ENCODE peak calls at places on chromosomes 5 and 9, in eight cellular contexts. L is breast epithelium, K is Panc1, X is bronchial epithelial cell, F is progenitor cell of endocrine pancreas, A is GM12864, Q is lower lobe of right lung, U is hepatocyte. Z is an unnamed sample.

GRCh38 chr5:144352732-144353317 is 182.2 kb downstream of the KCTD16 start:
- DNase-seq in L (no peak), K (no peak), X (no peak), F (no peak), A (no peak), Q (no peak), U (no peak), Z (no peak)

GRCh38 chr5:107781451-107781850 is 110.7 kb upstream of the EFNA5 start:
- DNase-seq in L (no peak), K (no peak), X (peak; percentile 7), F (no peak), A (no peak), Q (no peak), U (no peak), Z (no peak)

GRCh38 chr5:146633273-146633672 is 117.3 kb upstream of the GPR151 start:
- DNase-seq in L (no peak), K (no peak), X (no peak), F (no peak), A (no peak), Q (no peak), U (no peak), Z (no peak)

GRCh38 chr5:81534481-81534840 is 140.5 kb upstream of the ACOT12 start:
- DNase-seq in L (no peak), K (no peak), X (no peak), F (no peak), A (no peak), Q (no peak), U (no peak), Z (no peak)

GRCh38 chr9:120946259-120946658 is 19.7 kb upstream of the TRAF1 start:
- DNase-seq in L (no peak), K (no peak), X (peak; percentile 80), F (no peak), A (no peak), Q (no peak), U (no peak), Z (no peak)

GRCh38 chr5:50749873-50750272 is 83.4 kb downstream of the PARP8 start:
- DNase-seq in L (no peak), K (no peak), X (no peak), F (no peak), A (no peak), Q (no peak), U (no peak), Z (no peak)

GRCh38 chr9:89701221-89701798 is 96.5 kb downstream of the GADD45G start:
- DNase-seq in L (no peak), K (no peak), X (no peak), F (no peak), A (peak; percentile 47), Q (no peak), U (no peak), Z (peak; percentile 81)

GRCh38 chr9:82606761-82607382 is 456.1 kb downstream of the RASEF start:
- DNase-seq in L (no peak), K (peak; percentile 17), X (peak; percentile 67), F (peak; percentile 31), A (no peak), Q (no peak), U (peak; percentile 76), Z (peak; percentile 7)

GRCh38 chr9:87855061-87855460 is 27.6 kb upstream of the SPATA31E1 start:
- DNase-seq in L (no peak), K (no peak), X (no peak), F (no peak), A (no peak), Q (no peak), U (no peak), Z (no peak)

GRCh38 chr5:176954050-176954449 is 52.5 kb downstream of the UIMC1 start:
- DNase-seq in L (no peak), K (no peak), X (no peak), F (no peak), A (no peak), Q (no peak), U (no peak), Z (no peak)

GRCh38 chr9:80648336-80648735 is 1041.0 kb downstream of the TLE1 start:
- DNase-seq in L (no peak), K (no peak), X (no peak), F (no peak), A (no peak), Q (no peak), U (no peak), Z (no peak)

DNA sequence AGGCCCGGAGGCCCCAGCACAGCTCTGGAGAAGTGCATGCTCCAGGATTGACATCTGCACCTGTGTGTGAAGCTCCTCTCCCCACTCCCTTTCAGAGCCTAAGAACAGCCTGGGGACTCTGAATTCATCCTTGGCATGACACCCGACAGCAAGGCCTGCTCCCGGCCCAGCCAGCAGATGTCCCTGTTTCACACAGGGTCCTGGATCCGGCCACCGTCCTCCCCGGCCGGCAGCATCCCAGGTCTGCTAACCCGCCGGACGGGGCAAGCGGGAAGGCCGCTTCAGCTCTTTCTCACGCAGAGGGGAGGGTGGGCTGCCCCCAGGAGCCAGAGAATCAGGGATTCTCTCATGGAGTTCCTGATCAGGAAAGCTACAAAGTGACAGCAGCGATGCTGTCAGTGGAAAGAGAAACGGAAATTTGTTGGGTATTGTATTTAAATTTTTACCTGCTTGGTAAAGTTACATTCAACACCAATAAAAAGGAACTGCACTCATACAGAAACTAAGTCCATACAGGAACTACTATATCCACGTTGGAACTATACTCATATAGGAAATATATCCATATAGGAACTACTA is 325.3 kb upstream of the IRX4 start:
- DNase-seq in L (peak; percentile 76), K (no peak), X (no peak), F (peak; percentile 44), A (no peak), Q (no peak), U (peak; percentile 73), Z (no peak)
- TF ChIP-seq CTCF in L (peak; percentile 42), K (peak; percentile 77), X (no peak), F (peak; percentile 66), A (no peak), Q (peak; percentile 17), U (peak; percentile 67), Z (no peak)

GRCh38 chr5:5421961-5422818 is at the start of gene ICE1:
- DNase-seq in L (peak; percentile 95), K (peak; percentile 97), X (peak; percentile 89), F (peak; percentile 94), A (peak; percentile 93), Q (peak; percentile 98), U (peak; percentile 98), Z (peak; percentile 95)
- TF ChIP-seq CTCF in L (peak; percentile 10), K (no peak), X (no peak), F (no peak), A (no peak), Q (no peak), U (no peak), Z (no peak)

GRCh38 chr5:115355777-115356381 is 59.4 kb upstream of the CCDC112 start:
- DNase-seq in L (no peak), K (no peak), X (no peak), F (no peak), A (no peak), Q (no peak), U (no peak), Z (no peak)
- TF ChIP-seq CTCF in L (no peak), K (no peak), X (no peak), F (no peak), A (no peak), Q (no peak), U (no peak), Z (no peak)

DNA sequence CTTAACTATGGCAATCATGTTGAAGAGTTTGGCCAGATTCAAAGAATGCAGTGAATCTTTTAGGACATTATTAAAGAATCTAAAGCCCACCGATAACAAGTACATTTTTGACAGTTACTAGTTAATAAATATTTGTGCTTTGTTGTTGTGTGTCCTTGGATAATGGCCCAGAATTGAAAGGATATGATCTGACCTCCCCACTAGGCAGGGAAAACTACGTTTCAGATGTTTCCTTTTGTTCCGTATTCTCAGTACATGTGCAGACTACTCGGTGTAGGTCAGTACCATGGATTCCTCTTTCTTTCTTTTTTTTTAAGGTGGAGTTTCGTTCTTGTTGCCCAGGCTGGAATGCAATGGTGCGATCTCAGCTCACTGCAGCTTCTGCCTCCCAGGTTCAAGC is 46.7 kb downstream of the INIP start:
- DNase-seq in L (no peak), K (no peak), X (no peak), F (no peak), A (no peak), Q (no peak), U (no peak), Z (no peak)
- TF ChIP-seq CTCF in L (no peak), K (no peak), X (no peak), F (no peak), A (no peak), Q (no peak), U (no peak), Z (no peak)

Z was measured in GM20000.